ENCODE peak calls at places on chromosomes 1 and 21, in four cellular contexts. O is astrocyte of the spinal cord, H is heart right ventricle, I is dorsolateral prefrontal cortex. D is an unnamed sample.

GRCh38 chr21:44579056-44579832 is 1.2 kb downstream of the KRTAP10-5 start:
- DNase-seq in O (no peak), H (no peak), I (no peak), D (no peak)

GRCh38 chr1:155207578-155208405 is at the start of gene THBS3:
- DNase-seq in O (peak), H (peak), I (no peak), D (peak)

GRCh38 chr1:2558030-2558400 is 1.8 kb downstream of the TNFRSF14 start:
- DNase-seq in O (no peak), H (no peak), I (no peak), D (no peak)

GRCh38 chr1:24491577-24492360 is 10.9 kb upstream of the RCAN3 start:
- DNase-seq in O (no peak), H (no peak), I (no peak), D (no peak)

GRCh38 chr1:112849967-112850641 is 105.9 kb downstream of the SLC16A1 start:
- DNase-seq in O (no peak), H (no peak), I (peak), D (no peak)

GRCh38 chr1:167474191-167474641 is 44.1 kb downstream of the CD247 start:
- DNase-seq in O (no peak), H (no peak), I (no peak), D (no peak)

GRCh38 chr1:24558902-24559791 is 3.3 kb downstream of the NCMAP start:
- DNase-seq in O (peak), H (peak), I (no peak), D (peak)

GRCh38 chr1:64172458-64172983 is 30.9 kb upstream of the UBE2U start:
- DNase-seq in O (peak), H (no peak), I (no peak), D (peak)

GRCh38 chr21:15408089-15408488 is 321.7 kb upstream of the USP25 start:
- DNase-seq in O (no peak), H (no peak), I (no peak), D (no peak)

GRCh38 chr1:3662080-3662671 is 9.9 kb downstream of the TP73 start:
- DNase-seq in O (no peak), H (no peak), I (no peak), D (no peak)

DNA sequence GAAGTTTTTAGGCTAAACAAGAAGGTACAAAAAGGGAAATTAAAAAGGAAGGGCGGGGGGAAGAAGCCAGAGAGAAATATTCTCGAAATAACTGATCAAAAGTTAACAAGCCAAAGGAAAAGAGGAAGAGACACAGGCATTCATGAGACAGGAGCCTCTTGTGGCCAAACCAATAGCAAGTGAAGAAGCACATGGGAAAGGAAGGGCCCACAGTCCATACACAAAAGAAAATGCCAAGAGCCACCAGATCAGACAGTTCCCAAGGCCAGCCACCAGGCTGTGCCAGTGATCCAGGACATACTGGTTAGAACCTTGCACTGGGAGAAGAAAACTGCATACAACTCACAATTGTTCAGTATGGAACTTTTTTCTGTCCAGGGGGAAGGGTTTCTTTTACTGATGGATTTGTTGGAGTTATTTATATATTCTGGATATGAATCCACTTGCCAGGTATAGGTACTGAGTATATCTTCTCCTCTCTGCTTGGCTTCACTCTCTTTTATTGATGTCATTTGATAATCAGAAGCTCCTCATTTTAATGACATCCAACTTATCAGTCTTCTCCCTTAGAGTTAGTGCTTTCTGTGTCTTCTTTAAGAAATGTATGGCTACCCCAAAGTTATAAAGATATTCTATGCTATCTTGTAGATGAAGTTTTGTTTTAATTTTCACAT is 76.8 kb downstream of the CD46 start:
- DNase-seq in O (peak), H (peak), I (peak), D (peak)
- TF ChIP-seq CTCF in O (peak), H (peak), I (peak), D (peak)

GRCh38 chr1:235703516-235703915 is 53.9 kb upstream of the GNG4 start:
- DNase-seq in O (peak), H (no peak), I (no peak), D (peak)
- TF ChIP-seq CTCF in O (no peak), H (no peak), I (no peak), D (no peak)

DNA sequence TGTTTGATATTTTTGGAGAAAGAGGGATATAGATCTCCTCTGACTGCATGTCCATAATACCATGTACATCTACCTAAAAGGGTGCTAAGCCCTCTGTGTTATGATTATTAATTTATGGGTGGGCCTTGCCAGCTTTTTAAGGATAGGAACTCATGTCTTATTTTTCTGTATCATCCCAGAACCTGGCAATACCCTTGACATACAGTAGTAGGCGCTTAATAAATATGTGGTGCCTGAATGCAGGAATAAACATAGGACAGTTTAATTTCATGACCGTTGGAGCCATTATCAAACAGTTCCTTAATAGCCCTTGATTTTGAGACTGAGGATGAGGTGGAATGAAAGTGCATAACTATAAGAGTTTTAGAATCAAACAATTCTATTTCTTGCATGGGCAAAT is 12.5 kb upstream of the ATP6V1G3 start:
- DNase-seq in O (no peak), H (no peak), I (no peak), D (no peak)
- TF ChIP-seq CTCF in O (no peak), H (no peak), I (no peak), D (no peak)

GRCh38 chr1:77030401-77031100 is 163.3 kb downstream of the ST6GALNAC5 start:
- DNase-seq in O (no peak), H (no peak), I (no peak), D (peak)
- TF ChIP-seq CTCF in O (no peak), H (no peak), I (no peak), D (no peak)

DNA sequence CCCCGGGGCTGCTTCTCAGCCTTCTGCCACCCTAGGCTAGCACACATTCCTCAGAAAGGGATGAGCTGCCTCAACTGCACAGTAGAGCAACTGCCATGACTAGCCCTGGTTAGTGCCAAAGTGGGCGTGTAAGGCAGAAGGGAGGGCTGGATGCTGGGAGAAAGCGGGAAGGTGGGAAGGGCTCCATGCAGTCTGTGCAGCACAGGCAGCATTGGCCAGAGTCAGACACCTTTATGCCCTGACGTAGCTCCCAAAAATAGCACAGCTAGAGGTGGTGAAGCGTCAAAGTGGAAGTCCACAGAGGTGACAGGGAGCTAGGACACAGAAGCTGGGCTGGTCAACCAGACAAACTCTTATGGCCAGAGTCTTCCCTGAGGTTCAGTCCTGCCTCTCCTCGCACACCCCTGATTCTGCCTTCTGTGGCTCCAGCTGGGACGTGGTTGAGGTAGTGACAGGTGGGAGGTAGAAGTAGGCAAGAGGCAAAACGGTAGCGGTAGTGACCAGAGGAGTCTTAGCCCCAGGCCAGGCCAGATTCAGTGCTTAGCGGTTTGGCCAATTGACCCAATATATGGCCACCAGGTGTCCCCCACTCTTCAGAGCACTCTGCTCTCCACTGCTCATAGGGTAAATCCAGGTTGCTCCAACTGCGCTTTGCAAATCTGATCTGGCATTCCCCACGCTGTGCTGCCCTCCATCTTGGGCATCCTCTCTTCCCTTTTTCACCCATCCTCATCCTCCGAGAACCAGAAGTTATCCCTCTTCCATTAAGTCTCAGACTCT is 45.6 kb downstream of the DDX20 start:
- DNase-seq in O (no peak), H (peak), I (peak), D (no peak)
- TF ChIP-seq CTCF in O (no peak), H (peak), I (peak), D (no peak)

GRCh38 chr1:194339451-194339850 is 1153.0 kb upstream of the B3GALT2 start:
- DNase-seq in O (no peak), H (no peak), I (no peak), D (no peak)

GRCh38 chr1:194341587-194341986 is 1155.2 kb upstream of the B3GALT2 start:
- DNase-seq in O (no peak), H (no peak), I (no peak), D (no peak)

GRCh38 chr1:194338241-194338948 is 1152.0 kb upstream of the B3GALT2 start:
- DNase-seq in O (peak), H (no peak), I (no peak), D (no peak)

GRCh38 chr1:194347184-194347583 is 1160.8 kb upstream of the B3GALT2 start:
- DNase-seq in O (no peak), H (no peak), I (no peak), D (no peak)

DNA sequence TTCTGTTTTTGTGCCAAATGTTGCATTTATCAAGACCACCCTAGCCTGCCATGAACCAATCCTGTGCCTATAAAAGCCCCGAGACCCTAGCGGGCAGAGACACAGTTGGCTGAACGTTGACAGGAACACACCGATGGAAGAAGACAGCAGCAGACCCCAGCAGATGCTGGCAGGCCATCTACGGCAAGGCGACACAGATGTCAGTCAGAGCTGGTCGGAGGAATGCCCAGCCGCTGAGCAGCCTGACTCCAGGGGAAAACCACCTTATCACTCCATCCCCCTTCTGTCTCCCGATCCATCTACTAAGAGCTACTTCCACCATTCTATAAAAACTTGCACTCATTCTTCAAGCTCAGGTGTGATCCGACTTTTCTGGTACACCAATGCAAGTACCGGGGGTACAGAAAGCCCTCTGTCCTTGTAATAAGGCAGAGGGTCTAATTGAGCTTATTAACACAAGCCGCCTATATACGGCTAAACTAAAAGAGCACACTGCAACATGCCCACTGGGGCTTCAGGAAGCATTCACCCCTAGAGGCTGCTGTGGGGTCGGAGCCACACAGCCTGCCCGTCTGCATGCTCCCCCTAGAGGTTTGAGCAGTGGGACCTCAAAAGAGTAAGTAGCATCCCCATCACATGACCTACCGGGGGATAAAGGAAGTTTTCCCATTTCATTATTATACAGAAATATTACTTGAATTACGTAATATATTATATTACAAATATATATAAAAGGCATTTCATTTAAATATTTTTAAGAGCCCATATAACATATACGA is 1156.3 kb upstream of the B3GALT2 start:
- DNase-seq in O (no peak), H (no peak), I (no peak), D (no peak)
- TF ChIP-seq CTCF in O (peak), H (no peak), I (no peak), D (no peak)

DNA sequence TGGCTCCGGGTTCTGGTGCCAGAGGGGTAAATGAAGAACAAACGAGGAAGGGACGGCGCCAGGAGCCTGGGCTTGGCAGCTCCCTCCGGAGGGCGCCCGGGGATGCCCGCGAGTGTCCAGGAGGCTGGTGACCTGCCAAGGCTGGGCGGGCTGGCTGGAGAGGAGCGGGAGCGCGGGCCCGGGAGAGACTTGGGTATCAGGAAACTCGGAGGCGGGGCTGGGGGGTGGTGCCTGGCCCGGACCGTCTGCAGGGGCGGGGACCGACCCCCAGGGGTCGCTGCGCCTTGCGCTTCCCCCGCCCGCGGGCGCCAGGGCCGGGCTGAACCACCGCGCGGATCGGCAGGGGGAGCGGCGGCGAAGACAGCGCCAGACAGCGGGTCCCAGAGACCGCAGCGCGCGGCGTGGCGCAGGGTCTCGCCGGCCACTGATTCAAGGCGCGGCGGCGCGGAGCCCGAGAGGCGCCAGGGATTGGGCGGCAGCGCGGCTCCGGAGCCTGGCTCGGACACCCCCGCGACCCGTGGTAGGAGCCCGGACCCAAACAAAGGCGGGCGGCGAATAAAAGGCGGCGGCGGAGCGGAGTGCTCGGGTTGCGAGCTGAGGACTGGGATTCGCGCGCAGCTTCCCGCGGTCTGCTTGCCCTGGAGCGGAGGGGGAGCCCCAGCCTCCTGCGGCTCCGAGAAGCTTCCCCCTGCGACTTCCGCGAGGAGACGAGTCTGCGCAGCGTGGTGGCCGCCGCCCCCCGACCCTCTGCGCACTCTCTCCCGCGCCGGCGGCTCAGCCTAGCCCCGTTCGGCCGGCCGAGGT is at the start of gene DISP3:
- DNase-seq in O (peak), H (peak), I (peak), D (peak)
- TF ChIP-seq CTCF in O (peak), H (peak), I (peak), D (peak)

GRCh38 chr1:228340686-228341449 is 65.8 kb downstream of the TRIM11 start:
- DNase-seq in O (no peak), H (no peak), I (no peak), D (no peak)
- TF ChIP-seq CTCF in O (peak), H (peak), I (no peak), D (peak)

GRCh38 chr21:39445339-39446269 is at the start of gene LCA5L:
- DNase-seq in O (peak), H (peak), I (peak), D (peak)
- TF ChIP-seq CTCF in O (no peak), H (no peak), I (no peak), D (peak)